ENCODE peak calls at places on chromosomes 6 and 20, in eight cellular contexts. One of them, this sample, is unnamed. For H3K27me3 and H3K9me3, the result is how much of the 10 kb centered on the place peaks cover.

GRCh38 chr6:44211284-44211683 is 5.4 kb upstream of the MYMX start:
- DNase-seq in spleen: no peak
- DNase-seq in aorta: no peak
- DNase-seq in breast epithelium: no peak
- DNase-seq in tibial artery: no peak
- DNase-seq in heart left ventricle: no peak
- DNase-seq in cardiac muscle cell: no peak
- DNase-seq in fibroblast of lung: no peak
- DNase-seq in this sample: no peak

GRCh38 chr20:52536040-52536439 is 344.5 kb upstream of the ZFP64 start:
- DNase-seq in tibial artery: no peak
- DNase-seq in heart left ventricle: no peak
- DNase-seq in breast epithelium: no peak
- DNase-seq in fibroblast of lung: no peak
- DNase-seq in spleen: no peak
- DNase-seq in cardiac muscle cell: no peak
- DNase-seq in aorta: no peak
- DNase-seq in this sample: no peak

GRCh38 chr6:12032783-12033573 is 20.9 kb downstream of the HIVEP1 start:
- DNase-seq in breast epithelium: no peak
- DNase-seq in tibial artery: no peak
- DNase-seq in spleen: no peak
- DNase-seq in aorta: no peak
- DNase-seq in fibroblast of lung: no peak
- DNase-seq in cardiac muscle cell: no peak
- DNase-seq in heart left ventricle: no peak
- DNase-seq in this sample: no peak

GRCh38 chr6:18210707-18211106 is 53.6 kb downstream of the DEK start:
- DNase-seq in fibroblast of lung: no peak
- DNase-seq in heart left ventricle: no peak
- DNase-seq in aorta: no peak
- DNase-seq in cardiac muscle cell: no peak
- DNase-seq in tibial artery: no peak
- DNase-seq in spleen: no peak
- DNase-seq in breast epithelium: no peak
- DNase-seq in this sample: no peak

GRCh38 chr20:21559305-21559704 is 45.4 kb upstream of the NKX2-2 start:
- DNase-seq in heart left ventricle: no peak
- DNase-seq in fibroblast of lung: no peak
- DNase-seq in cardiac muscle cell: no peak
- DNase-seq in breast epithelium: no peak
- DNase-seq in tibial artery: no peak
- DNase-seq in aorta: no peak
- DNase-seq in spleen: no peak
- DNase-seq in this sample: peak

GRCh38 chr6:169208011-169208410 is 45.6 kb downstream of the THBS2 start:
- DNase-seq in cardiac muscle cell: no peak
- DNase-seq in spleen: no peak
- DNase-seq in aorta: no peak
- DNase-seq in breast epithelium: no peak
- DNase-seq in fibroblast of lung: peak
- DNase-seq in tibial artery: no peak
- DNase-seq in heart left ventricle: no peak
- DNase-seq in this sample: no peak

GRCh38 chr6:77467038-77467437 is 3.7 kb upstream of the HTR1B start:
- DNase-seq in tibial artery: no peak
- DNase-seq in fibroblast of lung: peak
- DNase-seq in aorta: no peak
- DNase-seq in cardiac muscle cell: peak
- DNase-seq in heart left ventricle: no peak
- DNase-seq in spleen: no peak
- DNase-seq in breast epithelium: no peak
- DNase-seq in this sample: no peak

GRCh38 chr20:53763707-53764415 is 170.2 kb upstream of the ZNF217 start:
- DNase-seq in spleen: no peak
- DNase-seq in heart left ventricle: no peak
- DNase-seq in tibial artery: no peak
- DNase-seq in cardiac muscle cell: peak
- DNase-seq in fibroblast of lung: peak
- DNase-seq in breast epithelium: no peak
- DNase-seq in aorta: no peak
- DNase-seq in this sample: no peak

GRCh38 chr6:79946242-79946641 is 1.1 kb downstream of the ELOVL4 start:
- DNase-seq in spleen: no peak
- DNase-seq in breast epithelium: no peak
- DNase-seq in heart left ventricle: no peak
- DNase-seq in tibial artery: no peak
- DNase-seq in aorta: no peak
- DNase-seq in cardiac muscle cell: peak
- DNase-seq in fibroblast of lung: peak
- DNase-seq in this sample: no peak

GRCh38 chr6:108437821-108438220 is 122.9 kb upstream of the FOXO3 start:
- DNase-seq in tibial artery: no peak
- DNase-seq in fibroblast of lung: peak
- DNase-seq in aorta: no peak
- DNase-seq in cardiac muscle cell: no peak
- DNase-seq in heart left ventricle: no peak
- DNase-seq in breast epithelium: no peak
- DNase-seq in spleen: no peak
- DNase-seq in this sample: no peak

GRCh38 chr6:40962241-40962640 is 76.8 kb downstream of the UNC5CL start:
- DNase-seq in fibroblast of lung: peak
- DNase-seq in spleen: no peak
- DNase-seq in cardiac muscle cell: peak
- DNase-seq in breast epithelium: no peak
- DNase-seq in tibial artery: no peak
- DNase-seq in aorta: no peak
- DNase-seq in heart left ventricle: no peak
- DNase-seq in this sample: peak

GRCh38 chr6:149028767-149029405 is 282.1 kb downstream of the UST start:
- DNase-seq in heart left ventricle: peak
- DNase-seq in aorta: no peak
- DNase-seq in spleen: no peak
- DNase-seq in fibroblast of lung: peak
- DNase-seq in tibial artery: no peak
- DNase-seq in cardiac muscle cell: peak
- DNase-seq in breast epithelium: no peak
- DNase-seq in this sample: peak

GRCh38 chr20:57523782-57524181 is 1.2 kb downstream of the CTCFL start:
- DNase-seq in cardiac muscle cell: no peak
- DNase-seq in aorta: no peak
- DNase-seq in heart left ventricle: no peak
- DNase-seq in spleen: no peak
- DNase-seq in fibroblast of lung: no peak
- DNase-seq in breast epithelium: no peak
- DNase-seq in tibial artery: peak
- DNase-seq in this sample: no peak

GRCh38 chr6:34066772-34067770 is 78.8 kb downstream of the GRM4 start:
- DNase-seq in cardiac muscle cell: no peak
- DNase-seq in breast epithelium: no peak
- DNase-seq in spleen: no peak
- DNase-seq in tibial artery: no peak
- DNase-seq in aorta: no peak
- DNase-seq in fibroblast of lung: no peak
- DNase-seq in heart left ventricle: no peak
- DNase-seq in this sample: no peak

GRCh38 chr6:4973972-4974885 is 29.6 kb downstream of the RPP40 start:
- DNase-seq in breast epithelium: no peak
- DNase-seq in heart left ventricle: no peak
- DNase-seq in cardiac muscle cell: peak
- DNase-seq in tibial artery: peak
- DNase-seq in spleen: no peak
- DNase-seq in fibroblast of lung: peak
- DNase-seq in aorta: no peak
- DNase-seq in this sample: no peak

GRCh38 chr6:36920049-36920448 is 34.3 kb downstream of the C6orf89 start:
- DNase-seq in fibroblast of lung: no peak
- DNase-seq in tibial artery: no peak
- DNase-seq in spleen: no peak
- DNase-seq in aorta: no peak
- DNase-seq in heart left ventricle: no peak
- DNase-seq in breast epithelium: no peak
- DNase-seq in cardiac muscle cell: no peak
- DNase-seq in this sample: no peak

GRCh38 chr20:43843096-43843964 is 71.3 kb upstream of the TOX2 start:
- DNase-seq in spleen: no peak
- DNase-seq in aorta: no peak
- DNase-seq in breast epithelium: no peak
- DNase-seq in tibial artery: no peak
- DNase-seq in heart left ventricle: no peak
- DNase-seq in cardiac muscle cell: peak
- DNase-seq in fibroblast of lung: peak
- DNase-seq in this sample: no peak

DNA sequence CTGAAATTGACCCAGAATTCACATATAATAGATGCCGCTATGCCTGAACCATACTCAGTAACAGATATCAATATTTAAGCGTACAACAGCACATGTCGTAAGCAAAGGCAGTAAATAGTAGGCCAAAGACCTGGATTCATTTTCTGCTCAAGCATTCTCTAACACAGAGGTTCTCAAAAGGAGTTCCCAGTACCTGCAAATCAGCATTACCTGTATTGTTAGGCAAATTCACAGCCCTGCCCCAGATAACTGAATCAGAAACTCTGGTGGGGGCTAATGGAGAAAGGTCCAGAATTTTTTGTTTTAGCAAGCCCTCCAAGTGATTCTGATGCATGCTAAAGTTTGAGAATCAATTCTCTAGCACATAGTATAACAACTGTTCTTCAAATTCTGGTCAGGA is 36.0 kb downstream of the RSPO3 start:
- DNase-seq in fibroblast of lung: no peak
- DNase-seq in breast epithelium: no peak
- DNase-seq in tibial artery: no peak
- DNase-seq in heart left ventricle: no peak
- DNase-seq in aorta: no peak
- DNase-seq in cardiac muscle cell: no peak
- DNase-seq in spleen: no peak
- DNase-seq in this sample: no peak
- H3K27me3 ChIP-seq in fibroblast of lung: under half
- H3K27me3 ChIP-seq in breast epithelium: under half
- H3K27me3 ChIP-seq in tibial artery: under half
- H3K27me3 ChIP-seq in heart left ventricle: under half
- H3K27me3 ChIP-seq in aorta: under half
- H3K27me3 ChIP-seq in cardiac muscle cell: under half
- H3K27me3 ChIP-seq in spleen: under half
- H3K27me3 ChIP-seq in this sample: under half

GRCh38 chr6:125688138-125688537 is 61.3 kb upstream of the HEY2 start:
- DNase-seq in spleen: no peak
- DNase-seq in fibroblast of lung: no peak
- DNase-seq in cardiac muscle cell: no peak
- DNase-seq in heart left ventricle: no peak
- DNase-seq in tibial artery: no peak
- DNase-seq in aorta: no peak
- DNase-seq in breast epithelium: no peak
- DNase-seq in this sample: no peak
- H3K9me3 ChIP-seq in spleen: under half
- H3K9me3 ChIP-seq in fibroblast of lung: under half
- H3K9me3 ChIP-seq in cardiac muscle cell: under half
- H3K9me3 ChIP-seq in heart left ventricle: under half
- H3K9me3 ChIP-seq in tibial artery: under half
- H3K9me3 ChIP-seq in aorta: under half
- H3K9me3 ChIP-seq in breast epithelium: under half
- H3K9me3 ChIP-seq in this sample: under half

GRCh38 chr6:25153079-25153478 is 126.1 kb upstream of the CARMIL1 start:
- DNase-seq in tibial artery: no peak
- DNase-seq in breast epithelium: no peak
- DNase-seq in fibroblast of lung: no peak
- DNase-seq in aorta: no peak
- DNase-seq in cardiac muscle cell: no peak
- DNase-seq in heart left ventricle: no peak
- DNase-seq in spleen: no peak
- DNase-seq in this sample: no peak

GRCh38 chr6:25154034-25154596 is 125.1 kb upstream of the CARMIL1 start:
- DNase-seq in cardiac muscle cell: no peak
- DNase-seq in tibial artery: no peak
- DNase-seq in heart left ventricle: no peak
- DNase-seq in fibroblast of lung: no peak
- DNase-seq in breast epithelium: no peak
- DNase-seq in spleen: no peak
- DNase-seq in aorta: no peak
- DNase-seq in this sample: no peak

GRCh38 chr6:25150863-25151262 is 128.3 kb upstream of the CARMIL1 start:
- DNase-seq in tibial artery: no peak
- DNase-seq in cardiac muscle cell: no peak
- DNase-seq in fibroblast of lung: no peak
- DNase-seq in spleen: no peak
- DNase-seq in aorta: no peak
- DNase-seq in breast epithelium: no peak
- DNase-seq in heart left ventricle: no peak
- DNase-seq in this sample: no peak

GRCh38 chr6:25147191-25147590 is 132.0 kb upstream of the CARMIL1 start:
- DNase-seq in tibial artery: no peak
- DNase-seq in breast epithelium: no peak
- DNase-seq in spleen: no peak
- DNase-seq in heart left ventricle: no peak
- DNase-seq in cardiac muscle cell: no peak
- DNase-seq in fibroblast of lung: no peak
- DNase-seq in aorta: no peak
- DNase-seq in this sample: no peak

GRCh38 chr6:25150031-25150430 is 129.1 kb upstream of the CARMIL1 start:
- DNase-seq in tibial artery: no peak
- DNase-seq in heart left ventricle: no peak
- DNase-seq in breast epithelium: no peak
- DNase-seq in cardiac muscle cell: no peak
- DNase-seq in fibroblast of lung: no peak
- DNase-seq in aorta: no peak
- DNase-seq in spleen: no peak
- DNase-seq in this sample: no peak
- H3K27me3 ChIP-seq in tibial artery: under half
- H3K27me3 ChIP-seq in heart left ventricle: under half
- H3K27me3 ChIP-seq in breast epithelium: under half
- H3K27me3 ChIP-seq in cardiac muscle cell: under half
- H3K27me3 ChIP-seq in fibroblast of lung: under half
- H3K27me3 ChIP-seq in aorta: under half
- H3K27me3 ChIP-seq in spleen: under half
- H3K27me3 ChIP-seq in this sample: under half

GRCh38 chr6:56169366-56169765 is 78.0 kb downstream of the COL21A1 start:
- DNase-seq in spleen: no peak
- DNase-seq in heart left ventricle: no peak
- DNase-seq in breast epithelium: no peak
- DNase-seq in fibroblast of lung: no peak
- DNase-seq in tibial artery: no peak
- DNase-seq in aorta: no peak
- DNase-seq in cardiac muscle cell: no peak
- DNase-seq in this sample: no peak

GRCh38 chr6:56172144-56172543 is 75.2 kb downstream of the COL21A1 start:
- DNase-seq in spleen: no peak
- DNase-seq in aorta: no peak
- DNase-seq in tibial artery: no peak
- DNase-seq in cardiac muscle cell: peak
- DNase-seq in heart left ventricle: no peak
- DNase-seq in fibroblast of lung: no peak
- DNase-seq in breast epithelium: no peak
- DNase-seq in this sample: no peak

GRCh38 chr6:56176741-56177140 is 70.6 kb downstream of the COL21A1 start:
- DNase-seq in tibial artery: no peak
- DNase-seq in spleen: no peak
- DNase-seq in fibroblast of lung: no peak
- DNase-seq in aorta: no peak
- DNase-seq in heart left ventricle: no peak
- DNase-seq in cardiac muscle cell: no peak
- DNase-seq in breast epithelium: no peak
- DNase-seq in this sample: no peak

GRCh38 chr6:56168601-56169000 is 78.8 kb downstream of the COL21A1 start:
- DNase-seq in heart left ventricle: no peak
- DNase-seq in spleen: no peak
- DNase-seq in cardiac muscle cell: no peak
- DNase-seq in aorta: no peak
- DNase-seq in tibial artery: no peak
- DNase-seq in breast epithelium: no peak
- DNase-seq in fibroblast of lung: no peak
- DNase-seq in this sample: no peak

GRCh38 chr6:56173228-56173627 is 74.2 kb downstream of the COL21A1 start:
- DNase-seq in heart left ventricle: no peak
- DNase-seq in aorta: no peak
- DNase-seq in breast epithelium: no peak
- DNase-seq in fibroblast of lung: no peak
- DNase-seq in spleen: no peak
- DNase-seq in tibial artery: no peak
- DNase-seq in cardiac muscle cell: no peak
- DNase-seq in this sample: no peak
- H3K9me3 ChIP-seq in heart left ventricle: under half
- H3K9me3 ChIP-seq in aorta: under half
- H3K9me3 ChIP-seq in breast epithelium: under half
- H3K9me3 ChIP-seq in fibroblast of lung: under half
- H3K9me3 ChIP-seq in spleen: under half
- H3K9me3 ChIP-seq in tibial artery: under half
- H3K9me3 ChIP-seq in cardiac muscle cell: under half
- H3K9me3 ChIP-seq in this sample: under half

This sample was measured in naive thymus-derived CD4-positive, alpha-beta T cell.